ENCODE peak calls at places on chromosomes 13 and 19, in eight cellular contexts. E, M, X, H, P, U, S and R are unnamed samples.

GRCh38 chr13:43959291-43959690 is 79.6 kb downstream of the LACC1 start:
- DNase-seq in E (no peak), M (no peak), X (no peak), H (no peak), P (no peak), U (no peak), S (no peak), R (no peak)

GRCh38 chr19:39448271-39448670 is 2.9 kb downstream of the SUPT5H start:
- DNase-seq in E (no peak), M (no peak), X (no peak), H (no peak), P (no peak), U (no peak), S (no peak), R (no peak)

GRCh38 chr13:40402931-40403412 is 263.5 kb downstream of the FOXO1 start:
- DNase-seq in E (no peak), M (no peak), X (peak; percentile 42), H (no peak), P (peak; percentile 88), U (no peak), S (no peak), R (no peak)

GRCh38 chr13:99022953-99023352 is 45.1 kb upstream of the DOCK9 start:
- DNase-seq in E (no peak), M (no peak), X (no peak), H (no peak), P (peak; percentile 11), U (no peak), S (no peak), R (no peak)

GRCh38 chr19:29634731-29635130 is 28.6 kb downstream of the POP4 start:
- DNase-seq in E (no peak), M (no peak), X (no peak), H (no peak), P (no peak), U (no peak), S (no peak), R (no peak)

GRCh38 chr19:11131471-11131870 is 24.1 kb downstream of the SPC24 start:
- DNase-seq in E (no peak), M (no peak), X (no peak), H (no peak), P (no peak), U (no peak), S (no peak), R (no peak)

GRCh38 chr19:49161987-49162386 is 4.4 kb downstream of the TRPM4 start:
- DNase-seq in E (no peak), M (no peak), X (no peak), H (no peak), P (no peak), U (peak; percentile 28), S (no peak), R (no peak)

GRCh38 chr19:12994701-12995595 is at the start of gene NFIX:
- DNase-seq in E (no peak), M (peak; percentile 89), X (peak; percentile 82), H (no peak), P (peak; percentile 76), U (peak; percentile 65), S (peak; percentile 85), R (peak; percentile 28)

GRCh38 chr19:30649934-30650614 is 277.9 kb downstream of the ZNF536 start:
- DNase-seq in E (no peak), M (no peak), X (no peak), H (no peak), P (peak; percentile 63), U (peak; percentile 59), S (no peak), R (no peak)

GRCh38 chr19:18659281-18660050 is 22.6 kb downstream of the KLHL26 start:
- DNase-seq in E (no peak), M (peak; percentile 82), X (no peak), H (no peak), P (peak; percentile 45), U (no peak), S (peak; percentile 88), R (no peak)

GRCh38 chr13:31223640-31224039 is 23.9 kb downstream of the B3GLCT start:
- DNase-seq in E (no peak), M (no peak), X (no peak), H (no peak), P (peak; percentile 50), U (no peak), S (no peak), R (no peak)

GRCh38 chr13:25175431-25175830 is 3.3 kb upstream of the AMER2 start:
- DNase-seq in E (no peak), M (no peak), X (no peak), H (no peak), P (no peak), U (no peak), S (no peak), R (no peak)

GRCh38 chr19:6228523-6229215 is 51.1 kb downstream of the MLLT1 start:
- DNase-seq in E (no peak), M (peak; percentile 48), X (no peak), H (no peak), P (no peak), U (peak; percentile 8), S (peak; percentile 67), R (no peak)

GRCh38 chr13:92804346-92804745 is 422.3 kb upstream of the GPC6 start:
- DNase-seq in E (no peak), M (no peak), X (no peak), H (no peak), P (peak; percentile 23), U (no peak), S (no peak), R (no peak)

GRCh38 chr13:23899555-23899954 is 2.3 kb upstream of the C1QTNF9B start:
- DNase-seq in E (no peak), M (no peak), X (no peak), H (no peak), P (peak; percentile 59), U (peak; percentile 33), S (no peak), R (no peak)

DNA sequence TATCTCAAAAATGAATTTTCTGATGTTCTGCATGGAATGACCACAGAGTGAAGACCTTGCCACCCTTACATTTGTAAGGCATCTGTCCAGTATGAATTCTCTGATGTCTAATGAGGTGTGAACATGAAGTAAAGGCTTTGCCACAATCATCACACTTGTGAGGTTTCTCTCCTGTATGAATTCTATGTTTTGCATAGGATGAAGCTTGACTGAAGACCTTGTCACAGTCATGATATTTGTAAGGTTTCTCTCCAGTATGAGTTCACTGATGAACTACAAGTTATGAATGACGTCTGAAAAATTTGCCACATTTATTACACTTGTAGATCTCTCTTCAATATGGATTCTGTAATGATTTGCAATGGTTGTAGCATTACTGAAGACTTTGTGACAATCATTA is 13.3 kb downstream of the ZNF816 start:
- DNase-seq in E (no peak), M (no peak), X (no peak), H (no peak), P (no peak), U (no peak), S (no peak), R (no peak)
- H3K9me3 ChIP-seq in E (peaks cover 81% of the 10 kb centered on the region), M (peaks cover 70% of the 10 kb centered on the region), X (peaks cover 92% of the 10 kb centered on the region), H (peaks cover 80% of the 10 kb centered on the region), P (no peaks in the 10 kb centered on the region), U (peaks cover 9% of the 10 kb centered on the region), S (peaks cover 51% of the 10 kb centered on the region), R (peaks cover 47% of the 10 kb centered on the region)

DNA sequence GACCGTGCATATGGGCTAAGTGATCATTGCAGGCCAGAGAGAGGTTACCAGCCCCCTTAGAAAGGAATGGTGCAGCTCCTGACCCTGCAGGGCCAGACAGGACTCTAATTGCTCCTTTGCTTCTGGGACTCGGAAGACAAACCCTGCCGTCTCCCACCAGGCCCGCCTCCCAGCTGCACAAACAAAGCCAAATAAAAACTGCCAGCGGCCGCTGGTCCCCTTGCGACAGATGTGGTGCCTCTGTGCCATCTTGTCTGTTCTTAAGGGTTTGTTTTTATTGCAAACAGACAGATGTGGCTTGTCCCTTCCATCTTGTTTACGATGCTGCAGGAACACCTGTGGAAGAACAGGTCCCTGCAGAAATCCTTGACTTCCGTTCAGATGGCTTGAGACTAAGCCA is 434.4 kb upstream of the TSHZ3 start:
- DNase-seq in E (no peak), M (no peak), X (no peak), H (no peak), P (no peak), U (no peak), S (no peak), R (no peak)
- H3K9me3 ChIP-seq in E (no peaks in the 10 kb centered on the region), M (no peaks in the 10 kb centered on the region), X (no peaks in the 10 kb centered on the region), H (no peaks in the 10 kb centered on the region), P (no peaks in the 10 kb centered on the region), U (no peaks in the 10 kb centered on the region), S (no peaks in the 10 kb centered on the region), R (no peaks in the 10 kb centered on the region)

GRCh38 chr19:57566396-57567256 is 7.0 kb upstream of the ZNF550 start:
- DNase-seq in E (no peak), M (no peak), X (no peak), H (no peak), P (peak; percentile 53), U (peak; percentile 16), S (no peak), R (no peak)
- H3K9me3 ChIP-seq in E (peaks cover 72% of the 10 kb centered on the region), M (peaks cover 85% of the 10 kb centered on the region), X (peaks cover 100% of the 10 kb centered on the region), H (peaks cover 75% of the 10 kb centered on the region), P (no peaks in the 10 kb centered on the region), U (peaks cover 13% of the 10 kb centered on the region), S (peaks cover 68% of the 10 kb centered on the region), R (peaks cover 41% of the 10 kb centered on the region)

GRCh38 chr19:34678085-34678412 is 571 bp downstream of the ZNF302 start:
- DNase-seq in E (no peak), M (no peak), X (no peak), H (no peak), P (no peak), U (no peak), S (no peak), R (no peak)
- H3K9me3 ChIP-seq in E (peaks cover 22% of the 10 kb centered on the region), M (peaks cover 9% of the 10 kb centered on the region), X (peaks cover 22% of the 10 kb centered on the region), H (peaks cover 30% of the 10 kb centered on the region), P (no peaks in the 10 kb centered on the region), U (peaks cover 2% of the 10 kb centered on the region), S (peaks cover 24% of the 10 kb centered on the region), R (peaks cover 13% of the 10 kb centered on the region)

DNA sequence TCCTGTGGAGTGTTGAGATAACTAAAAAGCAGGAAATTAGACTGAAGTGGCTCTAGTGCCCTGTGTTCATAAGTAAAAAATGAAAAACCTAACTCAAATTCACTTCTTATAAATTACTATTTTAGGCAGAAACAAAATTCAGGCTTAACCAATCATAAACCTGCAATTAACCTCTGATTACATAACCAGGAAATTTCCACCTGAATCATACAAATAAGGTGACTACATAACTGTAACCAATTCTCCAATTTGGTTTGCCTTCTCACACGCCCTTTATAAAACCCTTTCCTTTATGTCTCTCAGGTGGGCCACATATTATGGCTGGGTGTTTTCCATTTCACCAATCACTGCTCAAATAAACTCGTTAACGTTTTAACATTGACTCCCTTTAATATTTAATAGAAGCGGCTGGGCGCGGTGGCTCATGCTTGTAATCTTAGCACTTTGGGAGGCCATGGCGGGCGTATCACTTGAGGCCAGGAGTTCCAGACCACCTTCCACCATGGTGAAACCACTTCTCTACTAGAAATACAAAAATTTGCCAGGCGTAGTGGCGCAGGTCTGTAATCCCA is 22.9 kb upstream of the ZNF724 start:
- DNase-seq in E (no peak), M (peak; percentile 47), X (no peak), H (no peak), P (no peak), U (no peak), S (no peak), R (no peak)
- H3K9me3 ChIP-seq in E (no peaks in the 10 kb centered on the region), M (no peaks in the 10 kb centered on the region), X (no peaks in the 10 kb centered on the region), H (no peaks in the 10 kb centered on the region), P (no peaks in the 10 kb centered on the region), U (no peaks in the 10 kb centered on the region), S (no peaks in the 10 kb centered on the region), R (no peaks in the 10 kb centered on the region)

GRCh38 chr19:54653181-54653809 is 9.5 kb upstream of the LILRB4 start:
- DNase-seq in E (no peak), M (no peak), X (no peak), H (no peak), P (peak; percentile 29), U (no peak), S (no peak), R (no peak)
- H3K9me3 ChIP-seq in E (no peaks in the 10 kb centered on the region), M (no peaks in the 10 kb centered on the region), X (no peaks in the 10 kb centered on the region), H (no peaks in the 10 kb centered on the region), P (no peaks in the 10 kb centered on the region), U (no peaks in the 10 kb centered on the region), S (no peaks in the 10 kb centered on the region), R (no peaks in the 10 kb centered on the region)